ENCODE peak calls at places on chromosomes 5 and 9, in four cellular contexts. K is GM06990, S is choroid plexus epithelial cell, E is body of pancreas. B is an unnamed sample.

GRCh38 chr9:79360387-79361347 is 211.1 kb upstream of the TLE4 start:
- DNase-seq in K (no peak), S (peak), E (no peak), B (no peak)

GRCh38 chr9:35521708-35522107 is 31.8 kb downstream of the RUSC2 start:
- DNase-seq in K (no peak), S (peak), E (no peak), B (no peak)

GRCh38 chr9:130651221-130651620 is 13.2 kb upstream of the PRDM12 start:
- DNase-seq in K (no peak), S (no peak), E (no peak), B (no peak)

GRCh38 chr9:113872485-113873143 is 3.5 kb upstream of the ZNF618 start:
- DNase-seq in K (no peak), S (no peak), E (no peak), B (no peak)

GRCh38 chr9:121718063-121718462 is 66.6 kb downstream of the DAB2IP start:
- DNase-seq in K (no peak), S (no peak), E (no peak), B (no peak)

GRCh38 chr9:92709240-92709639 is 39.3 kb upstream of the IPPK start:
- DNase-seq in K (no peak), S (no peak), E (no peak), B (no peak)

GRCh38 chr9:971901-972511 is 4.4 kb upstream of the DMRT3 start:
- DNase-seq in K (no peak), S (no peak), E (peak), B (no peak)

GRCh38 chr9:120916573-120916972 is 10.0 kb downstream of the TRAF1 start:
- DNase-seq in K (no peak), S (peak), E (peak), B (no peak)

GRCh38 chr9:20838218-20838617 is 154.2 kb downstream of the FOCAD start:
- DNase-seq in K (no peak), S (peak), E (no peak), B (no peak)

GRCh38 chr5:173829826-173830225 is 58.3 kb upstream of the CPEB4 start:
- DNase-seq in K (peak), S (peak), E (no peak), B (no peak)

GRCh38 chr5:94856257-94856656 is 237.8 kb downstream of the SLF1 start:
- DNase-seq in K (no peak), S (no peak), E (no peak), B (no peak)

GRCh38 chr5:141508808-141509611 is 20.1 kb downstream of the PCDHGC5 start:
- DNase-seq in K (peak), S (peak), E (peak), B (no peak)

GRCh38 chr5:101977729-101978345 is 318.2 kb downstream of the SLCO4C1 start:
- DNase-seq in K (peak), S (peak), E (no peak), B (peak)

GRCh38 chr5:16456103-16456832 is 9.3 kb downstream of the ZNF622 start:
- DNase-seq in K (peak), S (peak), E (peak), B (peak)

GRCh38 chr5:68087866-68088265 is 127.7 kb upstream of the PIK3R1 start:
- DNase-seq in K (no peak), S (peak), E (no peak), B (no peak)

GRCh38 chr9:126470251-126470993 is 143.3 kb upstream of the LMX1B start:
- DNase-seq in K (no peak), S (no peak), E (no peak), B (no peak)

GRCh38 chr9:16112116-16112515 is 559.3 kb downstream of the CCDC171 start:
- DNase-seq in K (no peak), S (no peak), E (no peak), B (no peak)

GRCh38 chr5:82358454-82358853 is 80.3 kb upstream of the RPS23 start:
- DNase-seq in K (no peak), S (peak), E (no peak), B (no peak)

GRCh38 chr9:136306691-136307208 is 2.9 kb upstream of the CCDC187 start:
- DNase-seq in K (no peak), S (no peak), E (no peak), B (no peak)

GRCh38 chr9:36284226-36284625 is 26.0 kb upstream of the GNE start:
- DNase-seq in K (no peak), S (no peak), E (no peak), B (no peak)

GRCh38 chr5:108753877-108754276 is 6.2 kb downstream of the FER start:
- DNase-seq in K (no peak), S (peak), E (no peak), B (no peak)

DNA sequence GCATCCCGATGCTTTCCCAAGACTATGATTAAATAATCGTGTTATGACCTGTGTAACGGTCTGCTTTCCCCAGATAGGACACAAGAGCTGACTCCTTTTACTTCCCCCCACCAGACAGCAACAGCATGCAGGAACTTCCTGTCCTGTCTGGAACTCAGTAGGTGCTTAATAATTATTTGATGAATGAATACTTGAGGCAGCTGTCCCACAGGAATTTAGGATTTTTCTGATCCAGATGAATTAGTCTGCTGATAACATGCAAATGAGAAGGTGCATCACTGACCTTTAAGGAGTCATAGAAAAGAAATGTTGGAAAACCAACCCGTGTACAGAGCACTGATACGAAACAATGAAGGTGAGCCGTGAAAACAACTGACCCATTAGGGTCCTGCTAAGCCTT is 12.2 kb downstream of the RNF130 start:
- DNase-seq in K (no peak), S (no peak), E (no peak), B (no peak)
- H3K4me3 ChIP-seq in K (no peak), S (no peak), E (no peak), B (no peak)

DNA sequence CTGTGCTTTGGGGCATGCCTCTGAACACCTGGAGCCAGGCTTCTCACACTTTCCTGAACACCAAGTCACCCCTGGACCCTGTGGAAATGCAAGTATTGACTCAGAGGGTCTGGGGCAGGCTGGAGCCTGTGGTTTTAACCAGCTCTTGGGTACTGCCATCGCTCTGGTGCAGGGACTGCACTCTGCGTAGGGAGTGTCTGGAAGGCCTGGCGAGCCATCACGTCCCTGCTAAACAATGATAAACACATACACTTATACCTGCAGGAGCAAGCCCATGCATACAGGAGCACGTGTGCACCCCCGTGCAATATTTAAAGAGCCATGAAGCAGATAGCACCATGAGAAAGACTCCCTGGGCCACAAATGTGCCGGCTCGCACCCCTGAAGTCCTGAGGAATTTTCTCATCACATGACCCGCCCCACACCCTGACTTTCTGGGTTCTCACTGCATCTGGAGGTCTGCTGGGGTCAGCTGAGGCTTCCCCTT is 267.7 kb downstream of the GADD45G start:
- DNase-seq in K (no peak), S (no peak), E (no peak), B (no peak)
- H3K4me3 ChIP-seq in K (no peak), S (no peak), E (no peak), B (no peak)

GRCh38 chr5:88051148-88051547 is 217.5 kb downstream of the TMEM161B start:
- DNase-seq in K (no peak), S (no peak), E (no peak), B (no peak)

GRCh38 chr5:88045931-88046461 is 222.6 kb downstream of the TMEM161B start:
- DNase-seq in K (no peak), S (no peak), E (no peak), B (no peak)

GRCh38 chr5:88045146-88045545 is 223.5 kb downstream of the TMEM161B start:
- DNase-seq in K (no peak), S (no peak), E (no peak), B (no peak)

GRCh38 chr5:88049156-88049555 is 219.5 kb downstream of the TMEM161B start:
- DNase-seq in K (no peak), S (no peak), E (no peak), B (no peak)

DNA sequence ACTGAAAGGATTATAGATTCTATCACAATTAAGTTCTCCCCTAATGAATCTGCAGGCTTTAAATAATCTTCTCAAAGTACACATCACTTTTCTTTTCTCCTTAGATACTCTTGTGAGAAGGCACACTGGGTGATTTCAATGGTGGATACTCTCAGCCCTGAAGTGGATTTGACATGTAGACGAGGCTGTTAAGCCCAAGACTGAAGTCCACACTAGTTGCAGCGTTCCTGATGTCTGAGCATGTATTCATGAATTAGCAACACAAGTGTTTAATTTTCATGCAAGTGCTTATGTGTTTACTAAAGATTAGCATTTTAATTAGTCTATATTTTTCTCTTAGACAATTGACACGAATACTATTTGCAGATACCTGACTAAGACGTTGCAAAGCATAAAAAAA is 218.9 kb downstream of the TMEM161B start:
- DNase-seq in K (no peak), S (no peak), E (no peak), B (no peak)
- H3K4me3 ChIP-seq in K (no peak), S (no peak), E (no peak), B (no peak)

GRCh38 chr9:124047106-124047716 is 35.6 kb downstream of the LHX2 start:
- DNase-seq in K (no peak), S (peak), E (no peak), B (no peak)

GRCh38 chr9:124045830-124046177 is 34.2 kb downstream of the LHX2 start:
- DNase-seq in K (no peak), S (no peak), E (no peak), B (no peak)

GRCh38 chr9:124044448-124044847 is 32.9 kb downstream of the LHX2 start:
- DNase-seq in K (no peak), S (no peak), E (no peak), B (no peak)

GRCh38 chr9:124045076-124045829 is 33.7 kb downstream of the LHX2 start:
- DNase-seq in K (no peak), S (peak), E (peak), B (no peak)

GRCh38 chr9:124046189-124046588 is 34.6 kb downstream of the LHX2 start:
- DNase-seq in K (no peak), S (no peak), E (no peak), B (no peak)
- H3K4me3 ChIP-seq in K (no peak), S (no peak), E (no peak), B (no peak)

GRCh38 chr9:128685636-128686489 is 3.2 kb upstream of the SET start:
- DNase-seq in K (no peak), S (no peak), E (no peak), B (peak)
- H3K4me3 ChIP-seq in K (peak), S (peak), E (no peak), B (peak)

DNA sequence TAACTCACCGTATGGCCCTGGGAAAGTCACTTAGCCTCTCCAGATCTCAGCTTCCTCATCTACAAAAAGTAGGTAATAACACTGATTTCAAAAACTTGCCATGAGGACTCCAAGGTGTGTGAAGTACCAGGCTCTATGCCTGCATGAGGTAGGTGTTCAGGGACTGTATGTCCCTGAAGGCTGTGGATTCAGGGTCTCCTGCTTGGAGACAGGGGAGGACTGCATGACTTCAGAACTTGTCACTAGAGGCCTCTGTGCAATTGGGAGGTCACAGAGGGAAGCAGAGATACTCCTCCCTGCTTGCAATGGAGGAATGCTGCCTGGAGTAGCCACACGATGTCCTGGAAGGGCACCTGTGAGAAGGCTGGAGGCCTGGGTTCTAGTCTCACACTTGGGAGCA is 2.2 kb downstream of the PDGFRB start:
- DNase-seq in K (no peak), S (no peak), E (no peak), B (no peak)
- H3K4me3 ChIP-seq in K (no peak), S (peak), E (no peak), B (no peak)

GRCh38 chr5:96370981-96371380 is 62.1 kb downstream of the PCSK1 start:
- DNase-seq in K (no peak), S (no peak), E (no peak), B (no peak)

GRCh38 chr5:96374653-96375052 is 58.4 kb downstream of the PCSK1 start:
- DNase-seq in K (no peak), S (no peak), E (no peak), B (peak)

GRCh38 chr5:96377597-96377996 is 55.5 kb downstream of the PCSK1 start:
- DNase-seq in K (no peak), S (no peak), E (no peak), B (no peak)

GRCh38 chr5:96377167-96377566 is 55.9 kb downstream of the PCSK1 start:
- DNase-seq in K (no peak), S (no peak), E (no peak), B (no peak)

DNA sequence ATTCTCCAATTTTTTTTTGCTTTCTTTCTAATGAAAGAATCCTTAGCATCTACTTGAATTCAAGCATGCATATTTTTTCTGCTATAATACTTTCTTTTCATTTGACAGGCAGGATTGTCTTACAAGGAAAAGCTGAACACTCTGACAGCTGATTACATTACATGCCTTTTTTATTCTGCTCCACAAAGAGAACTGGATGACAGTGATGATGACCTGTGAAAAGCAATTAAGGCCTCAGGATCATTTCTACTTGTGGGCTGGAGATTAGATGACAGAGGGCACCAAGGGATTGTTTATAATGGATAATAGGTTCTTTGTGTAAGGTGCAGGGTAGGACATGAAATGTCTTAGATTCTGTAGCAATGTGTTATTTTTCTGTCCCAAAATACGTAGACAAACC is 60.0 kb downstream of the PCSK1 start:
- DNase-seq in K (no peak), S (no peak), E (no peak), B (no peak)
- H3K4me3 ChIP-seq in K (no peak), S (no peak), E (no peak), B (no peak)

DNA sequence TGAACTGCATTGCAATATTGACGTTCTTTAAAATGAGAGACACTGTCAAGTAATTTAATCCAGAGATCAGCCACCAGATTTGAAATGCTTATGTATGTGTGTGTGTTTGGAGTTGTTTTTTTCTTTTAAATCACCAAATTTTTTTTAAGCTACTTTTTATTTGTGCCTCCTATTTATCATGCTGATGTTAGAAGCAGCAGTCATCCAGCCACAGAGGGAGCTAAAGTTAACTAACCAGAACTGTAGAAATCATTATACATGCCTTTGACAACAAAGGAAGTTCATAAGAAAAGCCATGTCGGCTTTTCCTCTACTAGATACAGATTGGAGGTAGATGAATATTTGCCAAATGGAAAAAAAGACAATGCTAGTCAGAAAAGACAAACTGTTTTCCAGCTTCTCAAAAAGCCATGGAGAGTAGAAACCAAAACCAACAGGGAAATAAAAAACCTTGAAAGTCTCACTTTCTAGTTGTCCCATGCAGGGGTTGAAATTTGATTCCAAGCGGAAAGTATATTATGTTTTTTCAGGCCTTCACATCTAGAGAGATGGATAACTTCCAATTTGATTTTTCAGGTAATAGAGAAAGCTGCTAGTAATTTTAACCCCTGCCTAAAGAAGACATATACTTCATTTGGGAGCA is 4.5 kb downstream of the PURA start:
- DNase-seq in K (no peak), S (peak), E (no peak), B (no peak)
- H3K4me3 ChIP-seq in K (no peak), S (no peak), E (no peak), B (no peak)